ENCODE peak calls at places on chromosomes 5 and 9, in five cellular contexts. W is SW480; L is cardiac fibroblast; U is stimulated activated CD4-positive, alpha-beta T cell treated with anti-CD3 and anti-CD28 coated beads, Interleukin-15, amount 100 ng/mL, for 1 hour; H is OCI-LY7. E is an unnamed sample.

GRCh38 chr5:137641148-137641547 is 94.7 kb downstream of the KLHL3 start:
- DNase-seq in W (no peak), L (no peak), U (no peak), H (no peak), E (no peak)

GRCh38 chr5:130890610-130891009 is 274.4 kb downstream of the HINT1 start:
- DNase-seq in W (no peak), L (no peak), U (no peak), H (no peak), E (no peak)

GRCh38 chr5:115977096-115977495 is 14.8 kb downstream of the LVRN start:
- DNase-seq in W (no peak), L (no peak), U (no peak), H (peak; percentile 16), E (no peak)

GRCh38 chr9:16743375-16743774 is 127.1 kb downstream of the BNC2 start:
- DNase-seq in W (no peak), L (no peak), U (no peak), H (no peak), E (no peak)

GRCh38 chr5:150860422-150860821 is 14.1 kb downstream of the IRGM start:
- DNase-seq in W (no peak), L (no peak), U (no peak), H (no peak), E (no peak)

GRCh38 chr5:72556351-72557146 is 49.3 kb upstream of the ZNF366 start:
- DNase-seq in W (peak; percentile 43), L (peak; percentile 73), U (no peak), H (peak; percentile 3), E (peak; percentile 90)

GRCh38 chr5:97000391-97000790 is 64.5 kb downstream of the LNPEP start:
- DNase-seq in W (no peak), L (no peak), U (no peak), H (no peak), E (no peak)

GRCh38 chr5:40834391-40834848 is 602 bp downstream of the RPL37 start:
- DNase-seq in W (no peak), L (peak; percentile 47), U (no peak), H (peak; percentile 59), E (peak; percentile 48)

GRCh38 chr9:974993-975739 is 1.3 kb upstream of the DMRT3 start:
- DNase-seq in W (no peak), L (no peak), U (no peak), H (no peak), E (no peak)

GRCh38 chr5:176851871-176852270 is 41.5 kb downstream of the UNC5A start:
- DNase-seq in W (no peak), L (no peak), U (no peak), H (no peak), E (no peak)

GRCh38 chr5:177963966-177964365 is 32.1 kb downstream of the PROP1 start:
- DNase-seq in W (no peak), L (no peak), U (no peak), H (no peak), E (no peak)

GRCh38 chr5:171826132-171826531 is 40.5 kb downstream of the SMIM23 start:
- DNase-seq in W (no peak), L (no peak), U (no peak), H (no peak), E (no peak)

GRCh38 chr9:28925184-28925583 is 1351.9 kb upstream of the C9orf72 start:
- DNase-seq in W (no peak), L (no peak), U (no peak), H (no peak), E (no peak)

GRCh38 chr9:76292658-76293057 is 101.6 kb downstream of the RFK start:
- DNase-seq in W (no peak), L (no peak), U (no peak), H (no peak), E (no peak)

GRCh38 chr9:33029106-33029788 is 4.2 kb downstream of the DNAJA1 start:
- DNase-seq in W (no peak), L (peak; percentile 82), U (no peak), H (no peak), E (no peak)

GRCh38 chr9:135070964-135071735 is 16.3 kb upstream of the OLFM1 start:
- DNase-seq in W (no peak), L (no peak), U (no peak), H (no peak), E (no peak)